ENCODE peak calls at places on chromosomes 3 and 15, in five cellular contexts. N is brain microvascular endothelial cell, Q is AG10803, X is mucosa of descending colon, E is WTC11. Z is an unnamed sample.

GRCh38 chr3:194512895-194513601 is 26.2 kb upstream of the ATP13A3 start:
- DNase-seq in N (no peak), Q (no peak), X (no peak), E (no peak), Z (no peak)

GRCh38 chr15:76328962-76329361 is 7.6 kb upstream of the ISL2 start:
- DNase-seq in N (no peak), Q (no peak), X (no peak), E (no peak), Z (no peak)

GRCh38 chr3:101725192-101725889 is 927 bp downstream of the CEP97 start:
- DNase-seq in N (no peak), Q (peak), X (peak), E (peak), Z (no peak)

GRCh38 chr3:117734431-117734830 is 1024.9 kb downstream of the TUSC7 start:
- DNase-seq in N (peak), Q (peak), X (no peak), E (no peak), Z (no peak)

GRCh38 chr15:59438891-59439290 is 905 bp downstream of the FAM81A start:
- DNase-seq in N (no peak), Q (peak), X (peak), E (no peak), Z (no peak)

GRCh38 chr15:70783610-70784021 is 20.3 kb upstream of the UACA start:
- DNase-seq in N (no peak), Q (peak), X (no peak), E (no peak), Z (no peak)

GRCh38 chr3:40299721-40300335 is 9.7 kb upstream of the EIF1B start:
- DNase-seq in N (peak), Q (peak), X (no peak), E (no peak), Z (peak)

GRCh38 chr3:17078885-17079465 is 194.2 kb downstream of the PLCL2 start:
- DNase-seq in N (no peak), Q (no peak), X (no peak), E (no peak), Z (no peak)

GRCh38 chr3:123611077-123611476 is 26.2 kb upstream of the HACD2 start:
- DNase-seq in N (no peak), Q (no peak), X (no peak), E (no peak), Z (no peak)

GRCh38 chr3:13244695-13245449 is 171.6 kb upstream of the IQSEC1 start:
- DNase-seq in N (no peak), Q (no peak), X (no peak), E (no peak), Z (no peak)

GRCh38 chr3:123202451-123202850 is 708 bp downstream of the SEC22A start:
- DNase-seq in N (peak), Q (no peak), X (no peak), E (peak), Z (no peak)

DNA sequence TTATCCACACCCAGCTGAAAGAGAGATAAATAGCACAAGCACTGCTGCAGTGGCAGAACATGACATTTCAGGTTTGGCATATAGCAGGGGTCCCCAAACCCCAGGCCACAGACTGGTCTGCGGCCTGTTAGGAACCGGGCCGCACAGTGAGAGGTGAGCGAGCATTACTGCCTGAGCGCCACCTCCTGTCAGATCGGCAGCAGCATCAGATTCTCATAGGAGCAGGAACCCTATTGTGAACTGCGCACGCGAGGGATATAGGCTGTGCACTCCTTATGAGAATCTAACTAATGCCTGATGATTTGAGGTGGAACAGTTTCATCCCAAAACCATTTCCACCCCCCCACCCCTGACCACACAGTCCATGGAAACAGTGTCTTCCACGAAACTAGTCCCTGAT is 54.6 kb downstream of the CCR4 start:
- DNase-seq in N (no peak), Q (no peak), X (no peak), E (peak), Z (no peak)
- TF ChIP-seq CTCF in N (no peak), Q (no peak), X (no peak), E (no peak), Z (no peak)

DNA sequence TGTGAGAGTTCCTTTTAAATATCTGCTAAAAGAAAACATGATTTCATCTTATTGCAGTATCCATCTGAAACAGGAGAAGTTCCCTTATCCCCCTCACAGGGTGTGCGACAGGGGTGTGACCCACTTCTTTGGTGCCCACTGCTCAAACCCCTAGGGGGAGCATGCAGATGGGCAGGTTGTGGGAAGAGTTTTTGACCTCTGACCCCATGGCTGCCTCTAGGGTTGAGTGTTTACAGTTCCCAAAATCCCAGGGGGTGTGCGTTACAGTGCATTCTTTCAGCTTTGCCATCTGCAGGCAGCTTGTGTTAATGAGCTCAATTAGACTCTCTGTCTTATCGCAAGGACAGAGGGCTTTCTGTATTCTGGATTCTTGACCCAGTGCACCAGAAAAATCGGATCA is 443.2 kb upstream of the FRG2C start:
- DNase-seq in N (no peak), Q (no peak), X (no peak), E (peak), Z (no peak)
- TF ChIP-seq CTCF in N (no peak), Q (no peak), X (no peak), E (no peak), Z (no peak)

GRCh38 chr3:100710355-100711198 is 1.3 kb downstream of the TFG start:
- DNase-seq in N (peak), Q (peak), X (peak), E (no peak), Z (no peak)

GRCh38 chr3:100706365-100706764 is 2.9 kb upstream of the TFG start:
- DNase-seq in N (no peak), Q (peak), X (no peak), E (no peak), Z (no peak)

GRCh38 chr3:100708644-100708988 is 678 bp upstream of the TFG start:
- DNase-seq in N (no peak), Q (no peak), X (no peak), E (no peak), Z (no peak)

GRCh38 chr3:100708989-100709839 is at the start of gene TFG:
- DNase-seq in N (peak), Q (peak), X (peak), E (peak), Z (peak)

DNA sequence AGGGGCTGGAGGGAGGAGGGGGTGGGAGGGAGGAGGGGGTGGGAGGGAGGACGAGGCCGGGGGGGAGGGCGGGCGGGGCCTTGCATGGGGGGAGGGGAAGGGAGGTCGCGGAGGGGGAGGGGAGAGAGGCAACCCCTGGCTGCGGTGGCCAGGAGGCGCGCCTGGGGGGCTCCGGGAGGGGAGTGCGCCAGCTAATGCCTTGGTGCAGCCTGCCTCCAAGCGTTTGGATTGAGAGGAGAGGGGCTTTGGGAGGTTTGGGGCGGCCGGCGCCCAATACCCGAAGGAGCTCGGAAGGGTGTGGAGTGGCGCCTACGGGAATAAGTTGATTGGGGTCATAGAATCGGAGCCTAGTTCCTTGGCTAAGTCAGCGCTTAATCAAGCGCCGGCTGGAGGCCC is 544 bp downstream of the TFG start:
- DNase-seq in N (peak), Q (peak), X (peak), E (peak), Z (no peak)
- TF ChIP-seq CTCF in N (peak), Q (no peak), X (no peak), E (no peak), Z (peak)

DNA sequence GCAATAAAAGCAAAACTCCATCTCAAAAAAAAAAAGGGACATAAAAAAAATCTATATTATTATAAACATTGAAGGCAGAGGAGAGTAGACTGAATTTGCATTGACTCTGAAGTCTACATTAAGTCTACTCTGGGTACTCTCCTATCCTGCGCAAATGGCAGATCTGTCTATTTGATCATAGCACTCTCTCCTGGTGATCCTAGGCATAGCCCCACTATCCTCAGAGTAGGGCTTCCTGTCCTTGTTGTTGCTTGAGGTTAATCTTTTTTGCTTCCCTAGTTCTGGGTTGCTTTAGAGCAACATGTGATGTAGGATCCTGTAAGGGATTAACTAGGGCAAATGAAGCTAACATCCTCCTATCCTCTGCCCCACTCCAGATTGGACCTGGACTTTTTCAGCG is 82.1 kb upstream of the LRRFIP2 start:
- DNase-seq in N (no peak), Q (no peak), X (no peak), E (no peak), Z (no peak)
- TF ChIP-seq CTCF in N (peak), Q (peak), X (no peak), E (no peak), Z (peak)

GRCh38 chr3:136861890-136862610 is at the start of gene NCK1:
- DNase-seq in N (peak), Q (peak), X (peak), E (peak), Z (peak)
- TF ChIP-seq CTCF in N (no peak), Q (peak), X (no peak), E (no peak), Z (peak)

GRCh38 chr15:68676011-68676605 is 97.3 kb downstream of the CORO2B start:
- DNase-seq in N (no peak), Q (no peak), X (no peak), E (no peak), Z (no peak)

GRCh38 chr15:68672781-68673205 is 94.0 kb downstream of the CORO2B start:
- DNase-seq in N (no peak), Q (peak), X (no peak), E (peak), Z (no peak)

GRCh38 chr15:68672251-68672650 is 93.5 kb downstream of the CORO2B start:
- DNase-seq in N (no peak), Q (no peak), X (no peak), E (no peak), Z (no peak)

GRCh38 chr15:68676926-68677325 is 98.1 kb downstream of the CORO2B start:
- DNase-seq in N (no peak), Q (no peak), X (no peak), E (no peak), Z (no peak)

DNA sequence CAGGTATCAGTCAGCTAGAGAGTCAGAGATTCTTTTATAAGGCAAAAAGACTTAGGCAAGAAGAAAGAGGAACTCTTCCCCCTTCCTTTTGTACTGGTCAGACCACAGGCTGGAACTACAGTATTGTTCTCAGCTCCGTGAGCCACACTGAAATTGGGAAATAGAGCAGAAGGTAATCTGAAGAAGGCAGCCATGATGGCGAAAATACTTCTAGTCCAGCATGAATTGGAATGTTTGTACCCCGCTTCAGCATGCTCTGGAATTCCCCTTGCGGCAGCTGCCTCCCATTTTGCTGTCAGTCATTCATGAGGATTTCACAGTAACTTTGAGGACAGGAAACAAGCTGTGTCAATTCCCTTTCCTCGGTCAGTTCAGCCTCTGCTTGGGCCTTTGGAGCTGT is 96.2 kb downstream of the CORO2B start:
- DNase-seq in N (peak), Q (no peak), X (no peak), E (no peak), Z (no peak)
- TF ChIP-seq CTCF in N (no peak), Q (no peak), X (no peak), E (no peak), Z (no peak)

GRCh38 chr3:139588450-139588849 is 48.9 kb upstream of the RBP1 start:
- DNase-seq in N (no peak), Q (no peak), X (no peak), E (peak), Z (no peak)
- TF ChIP-seq CTCF in N (peak), Q (no peak), X (no peak), E (no peak), Z (no peak)

Z was measured in BJ.